ENCODE peak calls at places on chromosomes 7 and 10, in seven cellular contexts. D, Y, G, W, K, T and N are unnamed samples.

GRCh38 chr10:114900658-114901057 is 37.3 kb upstream of the TRUB1 start:
- DNase-seq in T (no peak), D (no peak), G (no peak), K (no peak), Y (no peak), W (no peak), N (no peak)

GRCh38 chr7:114885836-114886235 is 36.1 kb upstream of the MDFIC start:
- DNase-seq in D (no peak), W (no peak), T (no peak), Y (no peak), G (no peak), K (no peak), N (no peak)

GRCh38 chr7:27182861-27183681 is 2.0 kb downstream of the HOXA11 start:
- DNase-seq in D (no peak), T (peak; percentile 20), G (no peak), Y (peak; percentile 27), K (peak; percentile 31), W (peak; percentile 13), N (no peak)

GRCh38 chr10:17954856-17955255 is 3.1 kb downstream of the SLC39A12 start:
- DNase-seq in Y (no peak), W (no peak), D (no peak), G (no peak), T (no peak), K (no peak), N (no peak)

GRCh38 chr10:15227611-15228372 is 59.3 kb upstream of the NMT2 start:
- DNase-seq in W (no peak), G (no peak), Y (no peak), T (no peak), D (no peak), K (no peak), N (no peak)

GRCh38 chr10:72292223-72292691 is 18.5 kb downstream of the DDIT4 start:
- DNase-seq in D (no peak), W (no peak), T (peak; percentile 61), K (no peak), Y (no peak), G (no peak), N (no peak)

GRCh38 chr7:124720195-124720594 is 45.4 kb downstream of the GPR37 start:
- DNase-seq in G (no peak), D (peak; percentile 21), W (no peak), K (no peak), T (no peak), Y (no peak), N (no peak)

GRCh38 chr7:92276486-92276885 is 30.7 kb downstream of the ANKIB1 start:
- DNase-seq in T (no peak), D (no peak), K (no peak), Y (no peak), W (no peak), G (no peak), N (peak; percentile 56)

GRCh38 chr7:3174515-3175318 is 126.3 kb upstream of the SDK1 start:
- DNase-seq in Y (no peak), K (peak; percentile 14), G (no peak), T (no peak), D (no peak), W (no peak), N (no peak)

GRCh38 chr7:54987772-54988171 is 31.0 kb upstream of the EGFR start:
- DNase-seq in Y (no peak), G (no peak), W (no peak), K (no peak), D (no peak), T (no peak), N (no peak)

GRCh38 chr7:99499356-99499712 is 747 bp downstream of the ZNF394 start:
- DNase-seq in K (no peak), T (no peak), W (no peak), G (no peak), D (no peak), Y (no peak), N (no peak)

GRCh38 chr7:101678713-101679112 is 49.6 kb upstream of the MYL10 start:
- DNase-seq in G (no peak), Y (no peak), D (peak; percentile 79), W (no peak), K (no peak), T (no peak), N (no peak)

GRCh38 chr7:150405584-150406310 is 26.6 kb downstream of the ZNF775 start:
- DNase-seq in K (no peak), T (peak; percentile 51), G (no peak), Y (no peak), D (peak; percentile 27), W (no peak), N (peak; percentile 73)

GRCh38 chr10:131820626-131821025 is 80.2 kb upstream of the PPP2R2D start:
- DNase-seq in D (no peak), W (no peak), G (no peak), K (no peak), T (no peak), Y (no peak), N (no peak)

GRCh38 chr7:116772926-116773749 is 89.2 kb upstream of the CAPZA2 start:
- DNase-seq in G (no peak), W (no peak), Y (no peak), K (no peak), T (no peak), D (no peak), N (no peak)
- H3K4me3 ChIP-seq in G (no peak overlapping the region), W (no peak overlapping the region), Y (no peak overlapping the region), K (no peak overlapping the region), T (no peak overlapping the region), D (no peak overlapping the region), N (no peak overlapping the region)

GRCh38 chr10:126088144-126088543 is 191.8 kb downstream of the FANK1 start:
- DNase-seq in G (no peak), W (no peak), T (no peak), D (peak; percentile 79), Y (no peak), K (no peak), N (no peak)

GRCh38 chr10:126094537-126094936 is 198.2 kb downstream of the FANK1 start:
- DNase-seq in Y (no peak), W (no peak), K (no peak), T (no peak), G (no peak), D (no peak), N (no peak)

GRCh38 chr10:126087274-126087673 is 190.9 kb downstream of the FANK1 start:
- DNase-seq in D (no peak), G (no peak), K (no peak), W (no peak), Y (no peak), T (no peak), N (no peak)

GRCh38 chr10:126092806-126093205 is 196.4 kb downstream of the FANK1 start:
- DNase-seq in Y (no peak), D (no peak), G (no peak), W (no peak), K (no peak), T (no peak), N (no peak)

DNA sequence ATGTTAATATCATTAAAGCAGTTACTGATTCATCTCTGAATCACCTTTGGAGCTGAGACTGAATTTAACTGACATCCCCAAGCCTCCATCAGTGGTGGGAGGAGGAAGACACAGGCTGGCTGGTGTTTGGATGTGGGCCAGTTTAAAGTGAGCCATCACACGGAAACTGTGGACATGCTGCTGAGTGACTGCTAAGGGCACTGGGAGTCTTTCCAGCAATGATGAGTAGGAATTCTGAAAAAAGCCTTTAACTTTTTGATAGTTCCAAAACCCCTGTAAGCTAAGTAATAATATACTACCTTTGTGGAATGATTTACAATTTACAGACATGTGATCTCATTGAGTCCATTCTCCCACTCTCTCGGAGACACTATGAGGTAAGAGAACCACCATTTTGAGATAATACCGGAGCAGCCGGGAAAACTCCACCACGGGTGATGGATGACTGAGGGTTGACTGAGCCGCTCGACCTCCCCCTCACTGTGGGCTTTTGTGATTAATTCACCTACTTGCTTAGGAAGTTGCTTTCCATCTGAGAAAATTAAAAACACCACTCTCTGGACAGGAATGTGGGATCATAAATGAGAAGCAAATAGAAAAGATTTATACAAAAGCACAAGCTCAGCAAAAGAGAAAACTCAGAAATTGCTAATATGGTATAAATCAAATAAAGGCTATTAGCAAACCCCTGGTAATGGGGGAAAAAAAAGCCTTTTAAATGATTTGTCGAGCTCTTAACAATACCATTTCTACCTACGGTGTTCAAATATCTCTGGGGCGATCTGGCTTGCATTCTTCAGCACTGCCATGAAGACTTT is 194.8 kb downstream of the FANK1 start:
- DNase-seq in K (no peak), D (peak; percentile 92), G (no peak), T (no peak), Y (peak; percentile 51), W (no peak), N (no peak)
- H3K27me3 ChIP-seq in K (no peaks in the 10 kb centered on the region), D (no peaks in the 10 kb centered on the region), G (no peaks in the 10 kb centered on the region), T (no peaks in the 10 kb centered on the region), Y (no peaks in the 10 kb centered on the region), W (no peaks in the 10 kb centered on the region), N (no peaks in the 10 kb centered on the region)

GRCh38 chr10:26156019-26156418 is 60.6 kb upstream of the GAD2 start:
- DNase-seq in K (no peak), G (no peak), W (no peak), Y (no peak), D (no peak), T (no peak), N (no peak)

DNA sequence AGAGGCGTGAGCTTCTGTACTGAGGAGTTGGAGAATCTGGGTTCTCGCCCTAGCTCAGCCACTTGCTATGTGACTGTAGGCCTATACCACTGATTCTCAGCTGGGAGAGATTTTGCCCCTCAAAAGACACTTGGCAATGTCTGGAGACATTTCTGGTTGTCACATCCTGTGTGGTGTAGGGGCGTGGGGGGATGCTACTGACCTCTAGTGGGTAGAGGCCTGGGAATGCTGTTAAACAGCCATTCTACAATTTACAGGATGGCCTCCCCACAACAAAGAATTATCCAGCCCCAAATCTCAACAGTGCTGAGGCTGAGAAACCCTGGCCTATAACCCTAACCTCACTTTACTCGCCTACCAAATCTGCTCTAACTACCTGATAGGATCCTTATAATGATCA is 58.8 kb upstream of the GAD2 start:
- DNase-seq in K (no peak), T (no peak), D (no peak), G (no peak), Y (no peak), W (no peak), N (no peak)
- TF ChIP-seq CTCF in K (no peak), T (no peak), D (no peak), G (no peak), Y (no peak), W (no peak), N (peak; percentile 14)

GRCh38 chr10:125341611-125342010 is 181.2 kb upstream of the CTBP2 start:
- DNase-seq in G (no peak), K (no peak), Y (no peak), D (no peak), T (no peak), W (no peak), N (no peak)

GRCh38 chr10:125334545-125334944 is 174.2 kb upstream of the CTBP2 start:
- DNase-seq in W (no peak), G (no peak), D (no peak), Y (no peak), T (no peak), K (no peak), N (no peak)

GRCh38 chr10:125333769-125334168 is 173.4 kb upstream of the CTBP2 start:
- DNase-seq in Y (no peak), K (no peak), W (no peak), T (no peak), D (no peak), G (no peak), N (no peak)

GRCh38 chr10:125340871-125341270 is 180.5 kb upstream of the CTBP2 start:
- DNase-seq in W (no peak), K (no peak), T (no peak), Y (no peak), D (peak; percentile 9), G (no peak), N (no peak)

DNA sequence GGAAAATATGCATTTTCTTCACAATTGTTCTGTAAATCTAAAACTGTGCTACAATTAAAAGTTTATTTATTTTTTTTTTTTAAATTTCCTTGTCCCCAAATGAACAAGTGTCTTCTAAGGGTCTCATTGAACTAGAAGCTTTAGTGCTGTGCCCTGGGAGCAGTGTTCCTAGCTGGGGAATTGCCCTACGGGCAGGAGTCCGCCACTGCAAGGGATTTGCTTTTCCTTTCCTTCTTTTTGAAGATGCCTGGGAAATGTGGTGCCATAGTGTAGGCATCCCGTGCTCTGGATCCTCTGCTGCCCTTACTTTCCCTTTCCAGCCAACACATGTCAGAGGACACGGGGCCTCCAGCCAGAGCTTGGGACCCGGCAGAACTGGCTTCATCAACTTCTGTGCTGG is 177.1 kb upstream of the CTBP2 start:
- DNase-seq in W (no peak), T (no peak), Y (no peak), K (no peak), D (no peak), G (no peak), N (no peak)
- H3K4me3 ChIP-seq in W (no peak overlapping the region), T (no peak overlapping the region), Y (no peak overlapping the region), K (no peak overlapping the region), D (no peak overlapping the region), G (no peak overlapping the region), N (no peak overlapping the region)